ENCODE peak calls at places on chromosomes 12 and 14, in six cellular contexts. One of them, this sample, is unnamed.

GRCh38 chr12:106433055-106433454 is 75.5 kb downstream of the POLR3B start:
- DNase-seq in K562: no peak
- DNase-seq in heart left ventricle: no peak
- DNase-seq in cardiac muscle cell: no peak
- DNase-seq in foreskin keratinocyte: no peak
- DNase-seq in HCT116: no peak
- DNase-seq in this sample: no peak

GRCh38 chr14:91311284-91311662 is 66.8 kb upstream of the GPR68 start:
- DNase-seq in K562: no peak
- DNase-seq in heart left ventricle: no peak
- DNase-seq in cardiac muscle cell: no peak
- DNase-seq in foreskin keratinocyte: no peak
- DNase-seq in HCT116: no peak
- DNase-seq in this sample: peak; percentile 72

GRCh38 chr14:90828642-90829487 is 12.6 kb upstream of the TTC7B start:
- DNase-seq in K562: no peak
- DNase-seq in heart left ventricle: no peak
- DNase-seq in cardiac muscle cell: no peak
- DNase-seq in foreskin keratinocyte: no peak
- DNase-seq in HCT116: no peak
- DNase-seq in this sample: peak; percentile 21

GRCh38 chr14:77122555-77123125 is 19.0 kb downstream of the ZDHHC22 start:
- DNase-seq in K562: no peak
- DNase-seq in heart left ventricle: no peak
- DNase-seq in cardiac muscle cell: no peak
- DNase-seq in foreskin keratinocyte: no peak
- DNase-seq in HCT116: no peak
- DNase-seq in this sample: peak; percentile 21

GRCh38 chr12:70719672-70720420 is 82.6 kb upstream of the PTPRB start:
- DNase-seq in K562: peak; percentile 46
- DNase-seq in heart left ventricle: peak; percentile 41
- DNase-seq in cardiac muscle cell: peak; percentile 72
- DNase-seq in foreskin keratinocyte: no peak
- DNase-seq in HCT116: no peak
- DNase-seq in this sample: peak; percentile 41

GRCh38 chr12:38585090-38585489 is 268.5 kb downstream of the ALG10B start:
- DNase-seq in K562: no peak
- DNase-seq in heart left ventricle: no peak
- DNase-seq in cardiac muscle cell: no peak
- DNase-seq in foreskin keratinocyte: no peak
- DNase-seq in HCT116: no peak
- DNase-seq in this sample: no peak

GRCh38 chr14:59140441-59140840 is 48.0 kb upstream of the DAAM1 start:
- DNase-seq in K562: no peak
- DNase-seq in heart left ventricle: no peak
- DNase-seq in cardiac muscle cell: no peak
- DNase-seq in foreskin keratinocyte: no peak
- DNase-seq in HCT116: no peak
- DNase-seq in this sample: no peak

GRCh38 chr14:59754256-59754655 is 116.3 kb downstream of the RTN1 start:
- DNase-seq in K562: no peak
- DNase-seq in heart left ventricle: no peak
- DNase-seq in cardiac muscle cell: no peak
- DNase-seq in foreskin keratinocyte: no peak
- DNase-seq in HCT116: no peak
- DNase-seq in this sample: no peak

GRCh38 chr14:80637726-80638619 is 303.6 kb downstream of the CEP128 start:
- DNase-seq in K562: no peak
- DNase-seq in heart left ventricle: no peak
- DNase-seq in cardiac muscle cell: no peak
- DNase-seq in foreskin keratinocyte: peak; percentile 8
- DNase-seq in HCT116: no peak
- DNase-seq in this sample: no peak

GRCh38 chr12:65121049-65121955 is at the start of gene WIF1:
- DNase-seq in K562: no peak
- DNase-seq in heart left ventricle: no peak
- DNase-seq in cardiac muscle cell: peak; percentile 4
- DNase-seq in foreskin keratinocyte: peak; percentile 6
- DNase-seq in HCT116: no peak
- DNase-seq in this sample: peak; percentile 14

GRCh38 chr12:1553987-1554982 is 40.1 kb downstream of the FBXL14 start:
- DNase-seq in K562: no peak
- DNase-seq in heart left ventricle: no peak
- DNase-seq in cardiac muscle cell: no peak
- DNase-seq in foreskin keratinocyte: no peak
- DNase-seq in HCT116: no peak
- DNase-seq in this sample: no peak

GRCh38 chr14:58027904-58028303 is 124.1 kb downstream of the ARMH4 start:
- DNase-seq in K562: no peak
- DNase-seq in heart left ventricle: no peak
- DNase-seq in cardiac muscle cell: no peak
- DNase-seq in foreskin keratinocyte: peak; percentile 51
- DNase-seq in HCT116: no peak
- DNase-seq in this sample: no peak

GRCh38 chr12:40711121-40711520 is 18.9 kb downstream of the CNTN1 start:
- DNase-seq in K562: no peak
- DNase-seq in heart left ventricle: no peak
- DNase-seq in cardiac muscle cell: no peak
- DNase-seq in foreskin keratinocyte: no peak
- DNase-seq in HCT116: no peak
- DNase-seq in this sample: no peak

GRCh38 chr14:23153891-23154796 is 29.3 kb downstream of the SLC7A8 start:
- DNase-seq in K562: peak; percentile 98
- DNase-seq in heart left ventricle: peak; percentile 90
- DNase-seq in cardiac muscle cell: peak; percentile 97
- DNase-seq in foreskin keratinocyte: peak; percentile 81
- DNase-seq in HCT116: peak; percentile 38
- DNase-seq in this sample: peak; percentile 90

GRCh38 chr12:81211306-81211705 is 133.4 kb downstream of the ACSS3 start:
- DNase-seq in K562: no peak
- DNase-seq in heart left ventricle: no peak
- DNase-seq in cardiac muscle cell: no peak
- DNase-seq in foreskin keratinocyte: no peak
- DNase-seq in HCT116: no peak
- DNase-seq in this sample: no peak

GRCh38 chr14:28609228-28609828 is 157.3 kb upstream of the FOXG1 start:
- DNase-seq in K562: peak; percentile 25
- DNase-seq in heart left ventricle: no peak
- DNase-seq in cardiac muscle cell: peak; percentile 84
- DNase-seq in foreskin keratinocyte: peak; percentile 33
- DNase-seq in HCT116: peak; percentile 3
- DNase-seq in this sample: no peak

GRCh38 chr12:57803317-57803893 is 15.1 kb downstream of the AVIL start:
- DNase-seq in K562: peak; percentile 63
- DNase-seq in heart left ventricle: peak; percentile 47
- DNase-seq in cardiac muscle cell: peak; percentile 65
- DNase-seq in foreskin keratinocyte: peak; percentile 17
- DNase-seq in HCT116: peak; percentile 23
- DNase-seq in this sample: peak; percentile 42

GRCh38 chr12:113007166-113007565 is 28.8 kb downstream of the OAS2 start:
- DNase-seq in K562: no peak
- DNase-seq in heart left ventricle: no peak
- DNase-seq in cardiac muscle cell: peak; percentile 48
- DNase-seq in foreskin keratinocyte: peak; percentile 39
- DNase-seq in HCT116: peak; percentile 4
- DNase-seq in this sample: no peak

GRCh38 chr12:89370850-89371249 is 18.5 kb upstream of the DUSP6 start:
- DNase-seq in K562: no peak
- DNase-seq in heart left ventricle: no peak
- DNase-seq in cardiac muscle cell: peak; percentile 79
- DNase-seq in foreskin keratinocyte: peak; percentile 100
- DNase-seq in HCT116: peak; percentile 36
- DNase-seq in this sample: no peak

GRCh38 chr14:37197421-37198272 is at the start of gene MIPOL1:
- DNase-seq in K562: peak; percentile 84
- DNase-seq in heart left ventricle: peak; percentile 83
- DNase-seq in cardiac muscle cell: peak; percentile 95
- DNase-seq in foreskin keratinocyte: peak; percentile 79
- DNase-seq in HCT116: peak; percentile 68
- DNase-seq in this sample: peak; percentile 90

GRCh38 chr12:104668274-104668718 is 211.5 kb downstream of the CHST11 start:
- DNase-seq in K562: no peak
- DNase-seq in heart left ventricle: peak; percentile 52
- DNase-seq in cardiac muscle cell: peak; percentile 86
- DNase-seq in foreskin keratinocyte: no peak
- DNase-seq in HCT116: no peak
- DNase-seq in this sample: no peak

GRCh38 chr12:50055831-50056628 is 1.4 kb upstream of the ASIC1 start:
- DNase-seq in K562: peak; percentile 65
- DNase-seq in heart left ventricle: no peak
- DNase-seq in cardiac muscle cell: peak; percentile 57
- DNase-seq in foreskin keratinocyte: peak; percentile 56
- DNase-seq in HCT116: peak; percentile 48
- DNase-seq in this sample: peak; percentile 43

GRCh38 chr12:88805286-88805685 is 225.0 kb upstream of the KITLG start:
- DNase-seq in K562: no peak
- DNase-seq in heart left ventricle: no peak
- DNase-seq in cardiac muscle cell: no peak
- DNase-seq in foreskin keratinocyte: no peak
- DNase-seq in HCT116: no peak
- DNase-seq in this sample: no peak

GRCh38 chr12:120119395-120119973 is 2.9 kb upstream of the RAB35 start:
- DNase-seq in K562: no peak
- DNase-seq in heart left ventricle: no peak
- DNase-seq in cardiac muscle cell: no peak
- DNase-seq in foreskin keratinocyte: peak; percentile 50
- DNase-seq in HCT116: no peak
- DNase-seq in this sample: no peak

GRCh38 chr12:101074940-101075680 is 134.9 kb downstream of the SLC5A8 start:
- DNase-seq in K562: no peak
- DNase-seq in heart left ventricle: no peak
- DNase-seq in cardiac muscle cell: no peak
- DNase-seq in foreskin keratinocyte: peak; percentile 25
- DNase-seq in HCT116: no peak
- DNase-seq in this sample: no peak

GRCh38 chr14:68888025-68888850 is 90.9 kb downstream of the ACTN1 start:
- DNase-seq in K562: no peak
- DNase-seq in heart left ventricle: no peak
- DNase-seq in cardiac muscle cell: no peak
- DNase-seq in foreskin keratinocyte: no peak
- DNase-seq in HCT116: no peak
- DNase-seq in this sample: no peak

GRCh38 chr12:90305379-90305778 is 596.7 kb upstream of the ATP2B1 start:
- DNase-seq in K562: no peak
- DNase-seq in heart left ventricle: no peak
- DNase-seq in cardiac muscle cell: no peak
- DNase-seq in foreskin keratinocyte: peak; percentile 70
- DNase-seq in HCT116: peak; percentile 6
- DNase-seq in this sample: no peak

GRCh38 chr12:33672879-33673577 is 233.4 kb upstream of the SYT10 start:
- DNase-seq in K562: no peak
- DNase-seq in heart left ventricle: no peak
- DNase-seq in cardiac muscle cell: no peak
- DNase-seq in foreskin keratinocyte: no peak
- DNase-seq in HCT116: no peak
- DNase-seq in this sample: no peak
- TF ChIP-seq CTCF in K562: no peak
- TF ChIP-seq CTCF in heart left ventricle: no peak
- TF ChIP-seq CTCF in cardiac muscle cell: no peak
- TF ChIP-seq CTCF in foreskin keratinocyte: no peak
- TF ChIP-seq CTCF in HCT116: no peak
- TF ChIP-seq CTCF in this sample: no peak

DNA sequence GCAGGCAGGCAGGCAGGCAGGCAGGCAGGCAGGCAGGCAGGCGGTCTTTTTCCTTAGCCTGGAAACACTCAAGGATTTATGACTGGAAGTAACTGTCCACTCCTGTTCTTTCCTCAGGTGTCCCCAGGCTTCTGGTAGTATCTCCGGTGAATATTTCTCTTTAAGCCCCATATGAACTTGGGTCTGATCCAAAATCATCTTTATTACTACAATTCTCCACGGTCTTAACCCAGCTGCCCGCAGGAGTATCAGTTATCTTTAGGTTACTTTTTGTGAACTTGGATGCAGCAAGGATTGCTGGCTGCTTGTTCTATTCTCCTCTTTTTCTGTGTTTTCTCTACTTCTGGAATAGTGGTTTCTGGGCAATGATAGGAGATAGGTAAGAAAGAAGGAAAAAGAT is 3.3 kb downstream of the CSRNP2 start:
- DNase-seq in K562: no peak
- DNase-seq in heart left ventricle: no peak
- DNase-seq in cardiac muscle cell: no peak
- DNase-seq in foreskin keratinocyte: no peak
- DNase-seq in HCT116: no peak
- DNase-seq in this sample: no peak
- H3K4me1 ChIP-seq in K562: peaks cover 22% of the 10 kb centered on the region
- H3K4me1 ChIP-seq in heart left ventricle: peaks cover 52% of the 10 kb centered on the region
- H3K4me1 ChIP-seq in cardiac muscle cell: peaks cover 13% of the 10 kb centered on the region
- H3K4me1 ChIP-seq in foreskin keratinocyte: peaks cover 5% of the 10 kb centered on the region
- H3K4me1 ChIP-seq in HCT116: peaks cover 5% of the 10 kb centered on the region
- H3K4me1 ChIP-seq in this sample: peaks cover 7% of the 10 kb centered on the region

DNA sequence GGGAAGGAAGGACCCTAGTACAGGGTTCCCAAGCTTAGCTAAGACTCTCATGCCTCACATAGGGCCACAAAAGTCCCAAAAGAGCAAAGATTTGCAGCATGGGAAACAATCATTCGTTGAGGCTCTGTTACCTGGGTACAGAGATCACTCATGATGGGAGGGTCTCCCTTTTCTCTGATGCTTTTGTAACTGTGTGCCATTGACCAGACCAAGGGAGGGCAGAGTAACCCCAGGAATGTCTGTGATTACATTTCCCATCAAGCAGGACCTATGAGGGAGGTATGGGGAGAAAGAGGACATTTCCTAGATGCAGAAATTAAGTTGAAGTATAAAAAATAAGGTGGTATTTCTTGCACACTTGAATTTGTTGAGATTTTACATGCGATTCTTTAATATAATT is 16.4 kb upstream of the DLGAP5 start:
- DNase-seq in K562: no peak
- DNase-seq in heart left ventricle: no peak
- DNase-seq in cardiac muscle cell: no peak
- DNase-seq in foreskin keratinocyte: no peak
- DNase-seq in HCT116: no peak
- DNase-seq in this sample: no peak
- TF ChIP-seq CTCF in K562: no peak
- TF ChIP-seq CTCF in heart left ventricle: no peak
- TF ChIP-seq CTCF in cardiac muscle cell: no peak
- TF ChIP-seq CTCF in foreskin keratinocyte: no peak
- TF ChIP-seq CTCF in HCT116: no peak
- TF ChIP-seq CTCF in this sample: no peak

GRCh38 chr12:52243264-52243773 is 10.3 kb downstream of the KRT7 start:
- DNase-seq in K562: no peak
- DNase-seq in heart left ventricle: no peak
- DNase-seq in cardiac muscle cell: no peak
- DNase-seq in foreskin keratinocyte: no peak
- DNase-seq in HCT116: no peak
- DNase-seq in this sample: no peak

GRCh38 chr12:52241205-52241842 is 8.3 kb downstream of the KRT7 start:
- DNase-seq in K562: no peak
- DNase-seq in heart left ventricle: no peak
- DNase-seq in cardiac muscle cell: no peak
- DNase-seq in foreskin keratinocyte: no peak
- DNase-seq in HCT116: no peak
- DNase-seq in this sample: no peak

GRCh38 chr12:52243774-52244614 is 11.0 kb downstream of the KRT7 start:
- DNase-seq in K562: no peak
- DNase-seq in heart left ventricle: peak; percentile 57
- DNase-seq in cardiac muscle cell: peak; percentile 91
- DNase-seq in foreskin keratinocyte: peak; percentile 94
- DNase-seq in HCT116: no peak
- DNase-seq in this sample: peak; percentile 63

GRCh38 chr12:52244615-52244994 is 11.6 kb downstream of the KRT7 start:
- DNase-seq in K562: no peak
- DNase-seq in heart left ventricle: no peak
- DNase-seq in cardiac muscle cell: no peak
- DNase-seq in foreskin keratinocyte: no peak
- DNase-seq in HCT116: no peak
- DNase-seq in this sample: no peak

GRCh38 chr12:52242442-52243263 is 9.6 kb downstream of the KRT7 start:
- DNase-seq in K562: no peak
- DNase-seq in heart left ventricle: no peak
- DNase-seq in cardiac muscle cell: no peak
- DNase-seq in foreskin keratinocyte: no peak
- DNase-seq in HCT116: no peak
- DNase-seq in this sample: no peak
- H3K4me1 ChIP-seq in K562: no peaks in the 10 kb centered on the region
- H3K4me1 ChIP-seq in heart left ventricle: peaks cover 10% of the 10 kb centered on the region
- H3K4me1 ChIP-seq in cardiac muscle cell: no peaks in the 10 kb centered on the region
- H3K4me1 ChIP-seq in foreskin keratinocyte: peaks cover 17% of the 10 kb centered on the region
- H3K4me1 ChIP-seq in HCT116: peaks cover 50% of the 10 kb centered on the region
- H3K4me1 ChIP-seq in this sample: peaks cover 10% of the 10 kb centered on the region

This sample was measured in mucosa of descending colon.